ENCODE peak calls at places on chromosomes 4 and X, in five cellular contexts. M is AG09309, W is stomach, R is epithelial cell of esophagus, K is dorsolateral prefrontal cortex. U is an unnamed sample.

GRCh38 chrX:110746014-110746413 is 49.6 kb downstream of the CHRDL1 start:
- DNase-seq in M (no peak), W (no peak), R (no peak), K (no peak), U (no peak)

GRCh38 chr4:48780867-48781219 is 764 bp upstream of the FRYL start:
- DNase-seq in M (no peak), W (peak), R (peak), K (no peak), U (peak)

GRCh38 chrX:76127341-76127740 is 45.5 kb upstream of the PBDC1 start:
- DNase-seq in M (no peak), W (no peak), R (no peak), K (no peak), U (no peak)

GRCh38 chr4:16199132-16199531 is 27.1 kb downstream of the TAPT1 start:
- DNase-seq in M (no peak), W (no peak), R (peak), K (no peak), U (no peak)

GRCh38 chr4:35252071-35252470 is 992.2 kb downstream of the ARAP2 start:
- DNase-seq in M (no peak), W (no peak), R (no peak), K (no peak), U (no peak)

GRCh38 chrX:110406822-110407221 is 48.2 kb downstream of the RTL9 start:
- DNase-seq in M (no peak), W (no peak), R (peak), K (no peak), U (no peak)

GRCh38 chr4:44256414-44256813 is 192.2 kb downstream of the KCTD8 start:
- DNase-seq in M (no peak), W (no peak), R (no peak), K (no peak), U (no peak)

GRCh38 chr4:76948441-76949292 is 885 bp upstream of the SEPTIN11 start:
- DNase-seq in M (no peak), W (peak), R (peak), K (peak), U (peak)

GRCh38 chrX:138748480-138748879 is 37.0 kb upstream of the FGF13 start:
- DNase-seq in M (no peak), W (no peak), R (peak), K (no peak), U (no peak)

GRCh38 chr4:80694178-80694577 is 336.3 kb upstream of the BMP3 start:
- DNase-seq in M (no peak), W (no peak), R (peak), K (no peak), U (no peak)

GRCh38 chrX:42027367-42028025 is 104.1 kb upstream of the CASK start:
- DNase-seq in M (no peak), W (peak), R (no peak), K (no peak), U (no peak)

GRCh38 chr4:162485486-162485885 is 321.7 kb upstream of the FSTL5 start:
- DNase-seq in M (no peak), W (no peak), R (peak), K (no peak), U (no peak)

GRCh38 chrX:40176979-40177430 is 79.2 kb upstream of the BCOR start:
- DNase-seq in M (no peak), W (no peak), R (no peak), K (no peak), U (no peak)

GRCh38 chr4:173370130-173370476 is 651 bp upstream of the SAP30 start:
- DNase-seq in M (no peak), W (no peak), R (no peak), K (peak), U (no peak)

GRCh38 chrX:9466115-9466495 is 1.2 kb downstream of the TBL1X start:
- DNase-seq in M (no peak), W (peak), R (peak), K (peak), U (no peak)

GRCh38 chr4:15158410-15159091 is 156.3 kb downstream of the CPEB2 start:
- DNase-seq in M (no peak), W (no peak), R (peak), K (no peak), U (no peak)

GRCh38 chr4:17111959-17112659 is 213.7 kb upstream of the LDB2 start:
- DNase-seq in M (no peak), W (no peak), R (peak), K (no peak), U (no peak)

GRCh38 chr4:170242471-170242870 is 152.7 kb upstream of the AADAT start:
- DNase-seq in M (no peak), W (no peak), R (peak), K (no peak), U (no peak)

GRCh38 chr4:155529197-155529596 is 137.5 kb upstream of the GUCY1A1 start:
- DNase-seq in M (no peak), W (no peak), R (peak), K (no peak), U (no peak)

GRCh38 chr4:73869130-73870055 is at the start of gene CXCL1:
- DNase-seq in M (no peak), W (peak), R (peak), K (no peak), U (no peak)

DNA sequence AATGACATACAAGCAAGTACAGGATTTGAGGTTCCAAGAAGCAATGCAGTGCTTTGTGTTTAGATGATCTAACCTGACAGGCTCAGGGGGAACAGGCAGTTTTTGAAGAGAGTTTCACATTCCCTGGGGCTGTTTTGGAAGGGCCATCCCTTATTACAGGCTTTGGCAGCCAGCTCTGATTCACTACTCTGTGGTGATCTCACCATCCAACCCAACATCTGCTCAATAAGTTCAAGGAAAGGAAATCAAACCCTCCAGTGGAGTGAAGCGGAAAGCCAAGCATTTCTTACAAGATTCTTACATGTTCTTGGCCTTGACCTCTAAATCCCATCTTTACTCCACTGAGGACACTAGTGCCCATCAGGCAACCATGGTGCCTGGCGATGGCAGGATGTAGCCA is 7.5 kb downstream of the IDS start:
- DNase-seq in M (peak), W (no peak), R (peak), K (no peak), U (no peak)
- TF ChIP-seq CTCF in M (no peak), W (no peak), R (no peak), K (no peak), U (no peak)

GRCh38 chrX:134423606-134424005 is 36.4 kb upstream of the HPRT1 start:
- DNase-seq in M (peak), W (no peak), R (peak), K (no peak), U (no peak)
- TF ChIP-seq CTCF in M (peak), W (no peak), R (peak), K (peak), U (no peak)

GRCh38 chr4:153452661-153453378 is 13.3 kb upstream of the TMEM131L start:
- DNase-seq in M (no peak), W (no peak), R (no peak), K (no peak), U (no peak)

GRCh38 chr4:153449338-153449737 is 16.8 kb upstream of the TMEM131L start:
- DNase-seq in M (no peak), W (no peak), R (no peak), K (no peak), U (no peak)

GRCh38 chr4:153450545-153450917 is 15.6 kb upstream of the TMEM131L start:
- DNase-seq in M (no peak), W (no peak), R (no peak), K (no peak), U (no peak)

GRCh38 chr4:153451931-153452660 is 14.1 kb upstream of the TMEM131L start:
- DNase-seq in M (no peak), W (no peak), R (no peak), K (no peak), U (no peak)

DNA sequence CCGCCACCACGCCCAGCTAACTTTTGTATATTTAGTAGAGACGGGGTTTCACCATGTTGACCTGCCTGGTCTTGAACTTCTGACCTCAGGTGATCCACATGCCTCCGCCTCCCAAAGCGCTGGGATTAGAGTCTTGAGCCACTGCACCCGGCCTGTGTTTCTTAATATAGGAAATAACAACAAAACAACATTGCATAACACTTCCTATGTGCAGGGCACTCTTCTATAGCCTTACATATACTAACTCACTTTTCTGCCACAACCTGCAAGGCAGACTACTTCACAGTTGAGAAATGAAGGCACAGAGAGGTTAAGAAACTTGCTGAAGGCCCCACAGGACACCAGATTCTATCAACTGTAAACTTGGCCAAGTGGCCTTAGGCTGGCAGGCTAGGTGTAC is 12.7 kb upstream of the TMEM131L start:
- DNase-seq in M (no peak), W (no peak), R (no peak), K (no peak), U (no peak)
- TF ChIP-seq CTCF in M (no peak), W (no peak), R (no peak), K (no peak), U (no peak)

GRCh38 chr4:91116861-91117260 is 989.7 kb downstream of the CCSER1 start:
- DNase-seq in M (no peak), W (no peak), R (peak), K (no peak), U (no peak)
- TF ChIP-seq CTCF in M (no peak), W (no peak), R (peak), K (no peak), U (no peak)

GRCh38 chr4:189912170-189912569 is 28.5 kb upstream of the FRG1 start:
- DNase-seq in M (no peak), W (no peak), R (peak), K (no peak), U (no peak)
- TF ChIP-seq CTCF in M (peak), W (peak), R (peak), K (no peak), U (peak)

GRCh38 chr4:125836597-125837195 is 521.9 kb downstream of the FAT4 start:
- DNase-seq in M (no peak), W (no peak), R (no peak), K (no peak), U (no peak)
- TF ChIP-seq CTCF in M (no peak), W (no peak), R (no peak), K (no peak), U (no peak)

DNA sequence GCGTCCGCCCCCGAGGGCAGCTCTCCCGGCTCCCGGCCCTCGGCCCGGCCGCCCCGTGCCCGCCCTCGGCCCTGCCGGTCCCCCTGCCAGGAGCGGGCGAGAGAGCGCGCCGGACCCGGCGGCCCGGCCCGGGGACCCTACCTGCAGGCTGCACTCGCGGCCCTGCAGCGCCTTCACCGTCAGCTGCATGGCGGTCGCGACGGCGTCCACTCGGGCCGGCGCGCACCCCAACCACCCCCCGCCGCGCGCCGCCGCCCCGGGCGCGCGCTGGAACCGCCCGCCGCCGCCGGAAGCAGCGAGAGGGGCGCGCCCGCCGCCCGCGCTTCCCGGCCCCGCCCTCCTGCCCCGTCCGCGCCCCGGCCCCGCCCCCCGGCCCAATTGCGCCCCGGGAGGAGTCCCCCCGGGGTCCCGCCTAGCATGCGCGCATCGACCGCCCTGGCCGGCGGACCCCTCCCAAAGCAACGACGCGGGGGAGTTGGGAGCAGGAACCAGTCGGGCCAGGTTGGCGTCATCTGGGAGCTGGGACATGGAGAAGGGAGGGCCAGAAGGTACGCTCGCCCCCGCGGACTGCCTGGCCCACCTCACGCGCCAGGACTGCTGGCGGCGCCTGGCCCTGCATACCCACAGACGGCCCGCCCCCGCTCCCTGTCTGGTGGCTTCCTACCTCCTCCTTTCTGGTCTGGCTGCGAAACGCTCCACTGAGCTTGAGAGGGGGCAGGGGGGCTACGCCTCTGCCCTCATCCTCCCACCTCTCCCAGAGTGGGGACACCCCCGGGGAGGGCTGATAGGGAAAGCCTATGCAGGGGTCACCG is at the start of gene UBL4A:
- DNase-seq in M (no peak), W (peak), R (peak), K (peak), U (peak)
- TF ChIP-seq CTCF in M (no peak), W (no peak), R (no peak), K (no peak), U (no peak)

DNA sequence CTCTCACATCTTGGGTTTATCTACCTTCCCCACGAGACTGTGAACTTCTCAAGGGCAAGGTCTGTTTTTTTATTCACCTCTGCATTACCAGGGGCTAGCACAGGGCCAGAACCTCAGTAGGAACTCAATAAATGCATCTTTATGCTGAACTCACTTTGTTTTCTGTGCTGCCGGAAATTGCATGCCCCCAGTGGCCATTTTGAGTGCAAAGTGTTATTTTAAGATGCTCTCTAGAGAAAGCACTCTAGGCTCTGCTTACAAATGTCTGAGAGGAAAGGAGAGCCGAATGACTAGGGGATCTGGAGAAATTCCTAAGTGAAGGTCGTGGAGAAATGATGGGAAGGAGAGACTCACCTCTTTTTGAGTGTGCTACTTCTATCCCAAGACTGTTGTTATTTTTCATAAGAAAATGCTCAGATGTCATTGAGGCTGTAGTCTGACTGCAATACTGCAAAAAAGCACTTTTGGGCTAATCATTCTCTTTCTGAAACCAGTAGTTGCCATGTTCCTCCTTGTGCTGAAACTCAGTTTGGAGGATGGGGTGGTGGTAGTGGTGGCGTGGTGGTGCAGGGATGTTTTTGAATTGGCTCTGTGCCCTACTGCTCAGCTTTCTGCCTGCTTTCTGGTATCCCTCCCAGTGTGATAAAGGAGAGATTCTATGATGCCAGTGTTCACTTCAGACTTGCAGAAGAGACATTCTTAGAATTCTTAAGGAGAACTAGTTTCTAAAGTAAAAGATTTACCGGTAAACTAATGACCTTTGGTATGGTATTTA is 41.3 kb downstream of the DOCK11 start:
- DNase-seq in M (no peak), W (no peak), R (no peak), K (no peak), U (peak)
- TF ChIP-seq CTCF in M (peak), W (no peak), R (no peak), K (peak), U (peak)